ENCODE peak calls at places on chromosome 21, in five cellular contexts. V, Y, L, J and C are unnamed samples.
A peak's percentile ranks its signal among the peaks of the same experiment; 100 is the strongest.

GRCh38 chr21:36643374-36644250 is 55.3 kb upstream of the SIM2 start:
- DNase-seq in V (no peak), Y (no peak), L (no peak), J (no peak), C (no peak)

GRCh38 chr21:42665026-42665425 is 11.6 kb downstream of the PDE9A start:
- DNase-seq in V (no peak), Y (no peak), L (no peak), J (no peak), C (no peak)

GRCh38 chr21:19236209-19236608 is 832.6 kb upstream of the TMPRSS15 start:
- DNase-seq in V (no peak), Y (no peak), L (no peak), J (no peak), C (no peak)

GRCh38 chr21:9758141-9758540 is 763.2 kb upstream of the TPTE start:
- DNase-seq in V (no peak), Y (no peak), L (no peak), J (no peak), C (no peak)

GRCh38 chr21:43361493-43362296 is 65.2 kb downstream of the SIK1 start:
- DNase-seq in V (peak; percentile 54), Y (no peak), L (peak; percentile 23), J (no peak), C (no peak)

GRCh38 chr21:31957631-31958030 is 84.8 kb downstream of the HUNK start:
- DNase-seq in V (no peak), Y (no peak), L (no peak), J (no peak), C (no peak)

GRCh38 chr21:34935452-34935851 is 113.7 kb downstream of the RUNX1 start:
- DNase-seq in V (no peak), Y (no peak), L (no peak), J (no peak), C (no peak)

GRCh38 chr21:34695434-34695833 is 26.6 kb downstream of the CLIC6 start:
- DNase-seq in V (no peak), Y (no peak), L (no peak), J (no peak), C (no peak)

GRCh38 chr21:15134711-15135110 is 69.9 kb upstream of the NRIP1 start:
- DNase-seq in V (no peak), Y (no peak), L (no peak), J (no peak), C (no peak)

GRCh38 chr21:28537371-28538079 is 455.2 kb downstream of the LTN1 start:
- DNase-seq in V (no peak), Y (no peak), L (no peak), J (no peak), C (no peak)

GRCh38 chr21:44778499-44778911 is 23.1 kb downstream of the UBE2G2 start:
- DNase-seq in V (no peak), Y (no peak), L (no peak), J (no peak), C (peak; percentile 72)

GRCh38 chr21:14453339-14453738 is 70.4 kb upstream of the HSPA13 start:
- DNase-seq in V (no peak), Y (no peak), L (no peak), J (no peak), C (no peak)

GRCh38 chr21:40120944-40121575 is 253.8 kb downstream of the PCP4 start:
- DNase-seq in V (no peak), Y (peak; percentile 14), L (no peak), J (peak; percentile 58), C (no peak)

GRCh38 chr21:36966846-36967657 is 583 bp upstream of the HLCS start:
- DNase-seq in V (no peak), Y (no peak), L (no peak), J (no peak), C (no peak)

GRCh38 chr21:33268392-33268735 is 2.2 kb downstream of the IL10RB start:
- DNase-seq in V (no peak), Y (no peak), L (no peak), J (no peak), C (no peak)

GRCh38 chr21:42754270-42754933 is 101.0 kb downstream of the PDE9A start:
- DNase-seq in V (no peak), Y (no peak), L (no peak), J (no peak), C (no peak)

GRCh38 chr21:34526618-34527290 is 14.7 kb upstream of the KCNE1 start:
- DNase-seq in V (no peak), Y (no peak), L (peak; percentile 15), J (no peak), C (peak; percentile 66)

GRCh38 chr21:39319814-39320332 is 6.4 kb upstream of the BRWD1 start:
- DNase-seq in V (no peak), Y (no peak), L (no peak), J (no peak), C (no peak)